ENCODE peak calls at places on chromosomes 6 and 20, in eight cellular contexts. L is right lobe of liver; U is activated CD4-positive, CD25-positive, alpha-beta regulatory T cell; X is left ventricle myocardium inferior; F is fibroblast of the aortic adventitia; H is AG09309; P is pancreas; R is NCI-H1092. O is an unnamed sample.

GRCh38 chr20:43923322-43923721 is 8.7 kb downstream of the TOX2 start:
- DNase-seq in F (no peak), L (no peak), X (no peak), P (no peak), H (no peak), R (no peak), U (no peak), O (no peak)

GRCh38 chr6:149335924-149336323 is 18.4 kb downstream of the TAB2 start:
- DNase-seq in L (no peak), U (no peak), R (no peak), X (no peak), P (no peak), F (peak), H (peak), O (no peak)

GRCh38 chr6:72913797-72914196 is 291.9 kb downstream of the KCNQ5 start:
- DNase-seq in R (no peak), X (no peak), F (no peak), P (no peak), L (no peak), H (no peak), U (no peak), O (no peak)

GRCh38 chr6:109383438-109383940 is 1.2 kb upstream of the CD164 start:
- DNase-seq in X (no peak), U (no peak), L (no peak), R (no peak), H (no peak), F (no peak), P (no peak), O (no peak)

GRCh38 chr6:90399970-90400369 is 103.3 kb upstream of the BACH2 start:
- DNase-seq in R (no peak), P (no peak), U (no peak), X (no peak), F (no peak), L (no peak), H (no peak), O (no peak)

GRCh38 chr6:145151624-145152023 is 583.7 kb downstream of the EPM2A start:
- DNase-seq in L (no peak), R (no peak), F (peak), U (no peak), H (no peak), P (no peak), X (no peak), O (no peak)

GRCh38 chr20:48706116-48706656 is 121.6 kb downstream of the PREX1 start:
- DNase-seq in F (peak), X (no peak), H (no peak), R (no peak), P (no peak), L (no peak), U (no peak), O (no peak)

GRCh38 chr6:90098025-90098474 is 198.6 kb downstream of the BACH2 start:
- DNase-seq in U (no peak), F (peak), R (no peak), X (peak), L (no peak), P (peak), H (peak), O (no peak)

GRCh38 chr20:35891375-35891774 is 62.9 kb downstream of the SCAND1 start:
- DNase-seq in P (no peak), R (no peak), L (no peak), H (peak), F (no peak), U (no peak), X (no peak), O (no peak)

GRCh38 chr6:21441386-21441785 is 152.2 kb upstream of the SOX4 start:
- DNase-seq in U (no peak), F (no peak), L (no peak), X (no peak), R (no peak), H (no peak), P (no peak), O (no peak)

GRCh38 chr6:85193339-85193738 is 256.5 kb upstream of the NT5E start:
- DNase-seq in U (no peak), F (no peak), R (no peak), P (no peak), X (no peak), H (no peak), L (no peak), O (no peak)

GRCh38 chr6:219641-220198 is 72.6 kb upstream of the DUSP22 start:
- DNase-seq in L (peak), H (no peak), F (peak), U (no peak), X (peak), P (no peak), R (no peak), O (no peak)

GRCh38 chr20:1802385-1803215 is 92.6 kb upstream of the SIRPA start:
- DNase-seq in U (no peak), F (peak), L (peak), X (peak), P (peak), H (no peak), R (peak), O (peak)

GRCh38 chr20:53677447-53678314 is 84.0 kb upstream of the ZNF217 start:
- DNase-seq in H (peak), R (no peak), P (peak), L (peak), X (peak), F (peak), U (no peak), O (no peak)

GRCh38 chr6:75600694-75601265 is 900 bp upstream of the SENP6 start:
- DNase-seq in L (no peak), U (no peak), X (no peak), F (peak), R (no peak), P (no peak), H (no peak), O (peak)

GRCh38 chr6:55281215-55281614 is 46.1 kb upstream of the GFRAL start:
- DNase-seq in H (no peak), R (no peak), P (no peak), L (no peak), F (no peak), U (no peak), X (no peak), O (no peak)

GRCh38 chr6:32224696-32225095 is 829 bp upstream of the NOTCH4 start:
- DNase-seq in F (no peak), U (no peak), P (no peak), H (no peak), R (no peak), X (no peak), L (no peak), O (no peak)

GRCh38 chr20:23105193-23105592 is 19.1 kb upstream of the CD93 start:
- DNase-seq in L (peak), U (no peak), X (no peak), H (no peak), R (no peak), P (no peak), F (no peak), O (no peak)

GRCh38 chr6:101509556-101509955 is 116.0 kb downstream of the GRIK2 start:
- DNase-seq in L (no peak), X (no peak), U (no peak), R (no peak), F (peak), H (no peak), P (no peak), O (no peak)

GRCh38 chr6:87661016-87661415 is 41.0 kb downstream of the AKIRIN2 start:
- DNase-seq in L (no peak), R (no peak), X (no peak), H (peak), F (peak), U (no peak), P (no peak), O (no peak)

GRCh38 chr20:2140561-2140960 is 38.9 kb downstream of the STK35 start:
- DNase-seq in H (no peak), U (no peak), X (peak), L (no peak), R (no peak), P (peak), F (peak), O (no peak)

GRCh38 chr6:56671651-56672461 is 29.2 kb upstream of the DST start:
- DNase-seq in U (no peak), X (no peak), P (no peak), L (peak), F (peak), R (no peak), H (no peak), O (peak)

GRCh38 chr6:28732052-28732451 is 191.7 kb downstream of the TRIM27 start:
- DNase-seq in P (no peak), R (no peak), U (no peak), F (no peak), H (no peak), X (no peak), L (no peak), O (no peak)

O was measured in SK-N-SH.